ENCODE peak calls at places on chromosome 5, in six cellular contexts. One of them, this sample, is unnamed.

GRCh38 chr5:63131618-63132285 is 553.1 kb downstream of the LRRC70 start:
- DNase-seq in fibroblast of lung: peak; percentile 93
- DNase-seq in GM23248: peak; percentile 76
- DNase-seq in A549: peak; percentile 3
- DNase-seq in fibroblast of mammary gland: peak; percentile 91
- DNase-seq in sigmoid colon: no peak
- DNase-seq in this sample: no peak

GRCh38 chr5:66987949-66988838 is 208.4 kb downstream of the CD180 start:
- DNase-seq in fibroblast of lung: no peak
- DNase-seq in GM23248: peak; percentile 68
- DNase-seq in A549: peak; percentile 40
- DNase-seq in fibroblast of mammary gland: peak; percentile 44
- DNase-seq in sigmoid colon: no peak
- DNase-seq in this sample: no peak

GRCh38 chr5:3155029-3155428 is 403.6 kb upstream of the IRX2 start:
- DNase-seq in fibroblast of lung: no peak
- DNase-seq in GM23248: no peak
- DNase-seq in A549: no peak
- DNase-seq in fibroblast of mammary gland: no peak
- DNase-seq in sigmoid colon: no peak
- DNase-seq in this sample: no peak

GRCh38 chr5:119270955-119271757 is 84.7 kb upstream of the TNFAIP8 start:
- DNase-seq in fibroblast of lung: no peak
- DNase-seq in GM23248: no peak
- DNase-seq in A549: no peak
- DNase-seq in fibroblast of mammary gland: no peak
- DNase-seq in sigmoid colon: no peak
- DNase-seq in this sample: no peak

GRCh38 chr5:3996871-3997410 is 401.3 kb downstream of the IRX1 start:
- DNase-seq in fibroblast of lung: no peak
- DNase-seq in GM23248: no peak
- DNase-seq in A549: no peak
- DNase-seq in fibroblast of mammary gland: no peak
- DNase-seq in sigmoid colon: no peak
- DNase-seq in this sample: no peak

GRCh38 chr5:54586336-54586735 is 68.8 kb downstream of the SNX18 start:
- DNase-seq in fibroblast of lung: no peak
- DNase-seq in GM23248: no peak
- DNase-seq in A549: no peak
- DNase-seq in fibroblast of mammary gland: no peak
- DNase-seq in sigmoid colon: no peak
- DNase-seq in this sample: no peak

GRCh38 chr5:137481596-137481995 is 17.5 kb downstream of the SPOCK1 start:
- DNase-seq in fibroblast of lung: peak; percentile 40
- DNase-seq in GM23248: no peak
- DNase-seq in A549: no peak
- DNase-seq in fibroblast of mammary gland: no peak
- DNase-seq in sigmoid colon: no peak
- DNase-seq in this sample: no peak

GRCh38 chr5:571791-572190 is 40.3 kb upstream of the CEP72 start:
- DNase-seq in fibroblast of lung: no peak
- DNase-seq in GM23248: no peak
- DNase-seq in A549: no peak
- DNase-seq in fibroblast of mammary gland: no peak
- DNase-seq in sigmoid colon: peak; percentile 39
- DNase-seq in this sample: peak; percentile 49

GRCh38 chr5:73282383-73282782 is 109.4 kb downstream of the TMEM174 start:
- DNase-seq in fibroblast of lung: no peak
- DNase-seq in GM23248: no peak
- DNase-seq in A549: no peak
- DNase-seq in fibroblast of mammary gland: no peak
- DNase-seq in sigmoid colon: no peak
- DNase-seq in this sample: no peak

GRCh38 chr5:1173485-1174070 is 27.8 kb upstream of the SLC6A19 start:
- DNase-seq in fibroblast of lung: no peak
- DNase-seq in GM23248: no peak
- DNase-seq in A549: no peak
- DNase-seq in fibroblast of mammary gland: no peak
- DNase-seq in sigmoid colon: no peak
- DNase-seq in this sample: no peak

GRCh38 chr5:111553889-111554288 is 41.6 kb upstream of the STARD4 start:
- DNase-seq in fibroblast of lung: no peak
- DNase-seq in GM23248: no peak
- DNase-seq in A549: no peak
- DNase-seq in fibroblast of mammary gland: no peak
- DNase-seq in sigmoid colon: no peak
- DNase-seq in this sample: no peak

GRCh38 chr5:10377081-10377480 is 23.6 kb downstream of the MARCHF6 start:
- DNase-seq in fibroblast of lung: no peak
- DNase-seq in GM23248: no peak
- DNase-seq in A549: no peak
- DNase-seq in fibroblast of mammary gland: no peak
- DNase-seq in sigmoid colon: no peak
- DNase-seq in this sample: no peak

GRCh38 chr5:92637960-92638359 is 943.1 kb downstream of the NR2F1-AS1 start:
- DNase-seq in fibroblast of lung: no peak
- DNase-seq in GM23248: no peak
- DNase-seq in A549: no peak
- DNase-seq in fibroblast of mammary gland: no peak
- DNase-seq in sigmoid colon: no peak
- DNase-seq in this sample: no peak

GRCh38 chr5:55694152-55694830 is 17.8 kb downstream of the SLC38A9 start:
- DNase-seq in fibroblast of lung: peak; percentile 32
- DNase-seq in GM23248: peak; percentile 48
- DNase-seq in A549: peak; percentile 77
- DNase-seq in fibroblast of mammary gland: peak; percentile 56
- DNase-seq in sigmoid colon: no peak
- DNase-seq in this sample: no peak

GRCh38 chr5:58187473-58188286 is 272.2 kb downstream of the PLK2 start:
- DNase-seq in fibroblast of lung: no peak
- DNase-seq in GM23248: no peak
- DNase-seq in A549: peak; percentile 52
- DNase-seq in fibroblast of mammary gland: no peak
- DNase-seq in sigmoid colon: no peak
- DNase-seq in this sample: no peak

DNA sequence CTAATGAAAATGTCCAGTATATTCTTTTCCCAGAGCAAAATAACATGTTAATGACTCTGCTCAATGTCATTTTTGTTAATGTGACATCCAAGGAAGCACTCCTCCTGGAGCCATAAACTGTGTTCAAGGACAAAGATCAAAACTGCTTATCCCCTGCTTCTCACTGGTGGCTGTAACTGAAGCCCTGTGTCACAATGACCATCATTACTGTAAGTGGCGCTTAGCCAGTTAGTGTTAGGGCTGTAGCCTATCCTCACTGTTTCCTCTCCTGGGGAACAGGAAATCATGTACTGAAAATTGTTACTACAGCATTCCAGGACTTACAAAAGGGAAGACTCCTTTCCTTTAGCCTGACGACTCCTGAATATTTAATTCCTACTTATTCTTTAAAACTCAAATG is 71.7 kb upstream of the COX7C start:
- DNase-seq in fibroblast of lung: no peak
- DNase-seq in GM23248: no peak
- DNase-seq in A549: no peak
- DNase-seq in fibroblast of mammary gland: no peak
- DNase-seq in sigmoid colon: no peak
- DNase-seq in this sample: no peak
- H3K4me3 ChIP-seq in fibroblast of lung: no peak overlapping the region
- H3K4me3 ChIP-seq in GM23248: no peak overlapping the region
- H3K4me3 ChIP-seq in A549: no peak overlapping the region
- H3K4me3 ChIP-seq in fibroblast of mammary gland: no peak overlapping the region
- H3K4me3 ChIP-seq in sigmoid colon: no peak overlapping the region
- H3K4me3 ChIP-seq in this sample: no peak overlapping the region

GRCh38 chr5:174725261-174725990 is 1.0 kb downstream of the MSX2 start:
- DNase-seq in fibroblast of lung: peak; percentile 28
- DNase-seq in GM23248: no peak
- DNase-seq in A549: no peak
- DNase-seq in fibroblast of mammary gland: no peak
- DNase-seq in sigmoid colon: no peak
- DNase-seq in this sample: no peak
- H3K4me3 ChIP-seq in fibroblast of lung: peak overlapping the region; percentile 61
- H3K4me3 ChIP-seq in GM23248: peak overlapping the region; percentile 73
- H3K4me3 ChIP-seq in A549: peak overlapping the region; percentile 71
- H3K4me3 ChIP-seq in fibroblast of mammary gland: peak overlapping the region; percentile 57
- H3K4me3 ChIP-seq in sigmoid colon: peak overlapping the region; percentile 60
- H3K4me3 ChIP-seq in this sample: peak overlapping the region; percentile 70

DNA sequence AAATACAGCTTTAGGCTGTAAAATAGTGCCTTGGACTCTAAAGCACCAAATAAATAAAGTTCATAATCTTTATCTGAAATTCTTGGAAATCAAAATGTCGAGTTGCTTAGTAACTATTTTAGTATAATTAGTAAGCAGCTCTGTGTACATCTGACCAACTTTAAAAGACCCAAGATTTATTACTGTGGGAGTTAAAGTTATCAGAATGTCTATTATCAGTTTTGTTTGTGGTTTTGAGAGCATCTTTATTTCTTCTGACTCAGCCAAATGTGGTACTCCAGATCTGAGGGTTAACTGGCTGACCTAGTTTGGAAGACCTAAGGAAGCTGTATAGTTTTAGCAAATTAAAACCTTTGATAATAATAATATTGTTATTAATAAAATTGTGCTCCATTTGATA is 81.2 kb downstream of the PRLR start:
- DNase-seq in fibroblast of lung: no peak
- DNase-seq in GM23248: no peak
- DNase-seq in A549: no peak
- DNase-seq in fibroblast of mammary gland: no peak
- DNase-seq in sigmoid colon: no peak
- DNase-seq in this sample: no peak
- H3K4me3 ChIP-seq in fibroblast of lung: no peak overlapping the region
- H3K4me3 ChIP-seq in GM23248: no peak overlapping the region
- H3K4me3 ChIP-seq in A549: no peak overlapping the region
- H3K4me3 ChIP-seq in fibroblast of mammary gland: no peak overlapping the region
- H3K4me3 ChIP-seq in sigmoid colon: no peak overlapping the region
- H3K4me3 ChIP-seq in this sample: no peak overlapping the region

DNA sequence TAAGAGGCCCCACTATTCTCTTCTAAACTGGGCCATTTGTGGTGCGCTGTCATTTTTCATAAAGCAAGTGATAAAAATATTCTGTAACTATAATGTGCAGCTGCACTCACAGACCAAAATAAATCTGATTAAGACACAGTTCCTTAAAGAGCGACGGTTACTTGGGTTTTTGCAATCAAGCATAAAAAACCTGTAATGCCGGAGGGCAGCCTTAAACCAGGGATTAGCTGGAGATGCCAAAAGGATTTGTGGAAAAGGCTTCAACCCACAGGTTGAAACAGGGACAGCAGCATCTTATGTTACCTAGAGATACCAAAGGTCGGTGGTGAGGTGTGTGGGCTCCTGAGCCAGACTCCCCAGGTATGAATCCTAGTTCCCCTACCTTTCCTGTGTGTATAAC is 49.3 kb downstream of the CTNND2 start:
- DNase-seq in fibroblast of lung: no peak
- DNase-seq in GM23248: no peak
- DNase-seq in A549: no peak
- DNase-seq in fibroblast of mammary gland: no peak
- DNase-seq in sigmoid colon: no peak
- DNase-seq in this sample: no peak
- H3K4me3 ChIP-seq in fibroblast of lung: no peak overlapping the region
- H3K4me3 ChIP-seq in GM23248: no peak overlapping the region
- H3K4me3 ChIP-seq in A549: no peak overlapping the region
- H3K4me3 ChIP-seq in fibroblast of mammary gland: no peak overlapping the region
- H3K4me3 ChIP-seq in sigmoid colon: no peak overlapping the region
- H3K4me3 ChIP-seq in this sample: no peak overlapping the region

DNA sequence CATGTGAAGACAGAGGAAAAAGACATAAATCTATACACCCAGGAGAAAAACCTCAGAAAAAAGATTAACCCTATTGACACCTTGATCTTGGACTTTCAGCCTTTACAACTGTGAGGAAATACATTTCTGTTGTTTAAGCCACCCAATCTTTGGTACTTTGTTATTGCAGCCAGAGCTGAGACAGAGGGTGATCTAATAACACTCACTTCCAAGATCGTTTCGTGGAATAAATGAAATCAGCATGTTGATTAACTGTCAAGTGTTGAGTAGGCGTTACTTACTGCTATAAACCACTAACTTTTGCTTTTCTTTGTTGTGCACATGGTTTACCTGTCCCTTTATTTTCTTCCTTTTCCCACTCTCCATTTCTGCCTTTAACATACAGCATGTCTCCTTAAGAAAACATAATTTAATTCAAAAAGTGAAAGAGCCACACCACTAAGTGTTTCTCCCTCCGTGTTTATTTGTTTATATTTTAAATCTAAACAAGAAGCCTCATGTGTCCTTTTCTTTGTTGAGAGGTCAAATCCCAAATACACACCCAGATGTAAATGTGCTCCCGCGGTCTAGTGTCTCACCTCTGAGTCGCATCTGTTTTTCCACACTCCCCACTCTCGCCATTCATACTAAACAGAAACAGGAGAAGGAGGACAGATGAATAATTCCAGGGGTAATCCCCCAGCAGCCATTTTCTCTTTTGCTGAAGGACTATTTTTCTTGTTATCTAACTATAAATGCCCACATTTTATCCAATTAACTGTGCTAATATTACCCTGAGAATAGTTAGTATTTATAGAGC is 361.4 kb upstream of the RIOK2 start:
- DNase-seq in fibroblast of lung: no peak
- DNase-seq in GM23248: peak; percentile 49
- DNase-seq in A549: no peak
- DNase-seq in fibroblast of mammary gland: peak; percentile 59
- DNase-seq in sigmoid colon: no peak
- DNase-seq in this sample: no peak
- H3K4me3 ChIP-seq in fibroblast of lung: no peak overlapping the region
- H3K4me3 ChIP-seq in GM23248: peak overlapping the region; percentile 43
- H3K4me3 ChIP-seq in A549: no peak overlapping the region
- H3K4me3 ChIP-seq in fibroblast of mammary gland: no peak overlapping the region
- H3K4me3 ChIP-seq in sigmoid colon: no peak overlapping the region
- H3K4me3 ChIP-seq in this sample: peak overlapping the region; percentile 6

DNA sequence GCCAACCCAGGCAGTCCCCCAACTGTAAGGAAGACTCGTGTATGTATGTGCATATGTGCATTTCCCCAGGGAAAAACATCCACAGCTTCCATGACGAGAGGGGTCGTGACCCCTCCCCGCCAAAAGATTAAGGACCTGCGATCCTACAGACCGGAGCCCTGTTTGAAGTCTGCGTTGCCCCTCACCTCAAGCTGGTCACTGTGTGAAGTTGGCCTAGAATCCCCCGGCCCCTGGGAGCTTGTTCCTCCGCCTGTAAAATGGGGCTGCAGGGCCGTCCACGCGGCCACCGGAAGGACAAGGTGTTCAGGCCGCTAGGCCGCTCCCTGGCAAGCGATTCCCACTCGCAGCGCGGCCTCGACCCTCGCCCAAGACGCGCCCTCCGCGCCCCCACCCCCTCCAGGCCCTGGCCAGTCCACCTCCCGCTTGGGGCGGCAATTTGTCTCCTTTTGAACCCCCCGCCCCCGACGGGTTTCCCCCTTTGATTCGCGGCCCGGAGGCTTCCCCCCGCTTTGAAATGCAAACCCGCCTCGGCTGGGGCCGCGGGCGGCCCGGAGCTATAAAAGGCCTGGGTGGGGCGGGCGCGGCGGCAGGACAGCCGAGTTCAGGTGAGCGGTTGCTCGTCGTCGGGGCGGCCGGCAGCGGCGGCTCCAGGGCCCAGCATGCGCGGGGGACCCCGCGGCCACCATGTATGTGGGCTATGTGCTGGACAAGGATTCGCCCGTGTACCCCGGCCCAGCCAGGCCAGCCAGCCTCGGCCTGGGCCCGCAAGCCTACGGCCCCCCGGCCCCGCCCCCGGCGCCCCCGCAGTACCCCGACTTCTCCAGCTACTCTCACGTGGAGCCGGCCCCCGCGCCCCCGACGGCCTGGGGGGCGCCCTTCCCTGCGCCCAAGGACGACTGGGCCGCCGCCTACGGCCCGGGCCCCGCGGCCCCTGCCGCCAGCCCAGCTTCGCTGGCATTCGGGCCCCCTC is at the start of gene CDX1:
- DNase-seq in fibroblast of lung: no peak
- DNase-seq in GM23248: no peak
- DNase-seq in A549: no peak
- DNase-seq in fibroblast of mammary gland: no peak
- DNase-seq in sigmoid colon: no peak
- DNase-seq in this sample: no peak
- H3K4me3 ChIP-seq in fibroblast of lung: no peak within 1 kb of the TSS
- H3K4me3 ChIP-seq in GM23248: no peak within 1 kb of the TSS
- H3K4me3 ChIP-seq in A549: no peak within 1 kb of the TSS
- H3K4me3 ChIP-seq in fibroblast of mammary gland: no peak within 1 kb of the TSS
- H3K4me3 ChIP-seq in sigmoid colon: no peak within 1 kb of the TSS
- H3K4me3 ChIP-seq in this sample: no peak within 1 kb of the TSS

This sample was measured in coronary artery.